ENCODE peak calls at places on chromosomes 13 and 19, in six cellular contexts. L is fibroblast of the conjunctiva; P is fibroblast of lung; Y is fibroblast of the aortic adventitia; V is NCI-H2107; X is stimulated activated CD8-positive, alpha-beta memory T cell treated with anti-CD3 and anti-CD28 coated beads, Interleukin-7, amount 100 ng/mL, for 1 hour. N is an unnamed sample.

GRCh38 chr19:39696418-39696817 is 7.9 kb upstream of the LGALS14 start:
- DNase-seq in L (no peak), P (no peak), Y (peak), V (no peak), X (no peak), N (no peak)

GRCh38 chr13:45132384-45133064 is 12.2 kb downstream of the GTF2F2 start:
- DNase-seq in L (no peak), P (no peak), Y (no peak), V (no peak), X (no peak), N (no peak)

GRCh38 chr13:51451467-51452390 is 1.1 kb downstream of the INTS6 start:
- DNase-seq in L (peak), P (peak), Y (peak), V (no peak), X (peak), N (peak)

GRCh38 chr19:38780443-38780842 is 7.1 kb upstream of the LGALS7 start:
- DNase-seq in L (no peak), P (no peak), Y (no peak), V (no peak), X (no peak), N (no peak)

GRCh38 chr19:54458648-54459281 is 4.8 kb downstream of the LENG9 start:
- DNase-seq in L (no peak), P (no peak), Y (no peak), V (no peak), X (no peak), N (no peak)

GRCh38 chr13:43785681-43786471 is 896 bp downstream of the ENOX1 start:
- DNase-seq in L (peak), P (peak), Y (peak), V (no peak), X (no peak), N (no peak)

GRCh38 chr13:74930402-74931165 is 551.4 kb downstream of the TBC1D4 start:
- DNase-seq in L (peak), P (peak), Y (peak), V (no peak), X (no peak), N (no peak)

GRCh38 chr13:105603283-105603682 is 932.2 kb downstream of the EFNB2 start:
- DNase-seq in L (no peak), P (peak), Y (no peak), V (no peak), X (no peak), N (no peak)

GRCh38 chr13:76043882-76044281 is 407.8 kb downstream of the LMO7 start:
- DNase-seq in L (no peak), P (no peak), Y (peak), V (no peak), X (no peak), N (no peak)

GRCh38 chr13:93243375-93244063 is 16.9 kb downstream of the GPC6 start:
- DNase-seq in L (no peak), P (no peak), Y (no peak), V (no peak), X (no peak), N (no peak)

GRCh38 chr13:98591721-98592352 is 14.9 kb upstream of the STK24 start:
- DNase-seq in L (no peak), P (no peak), Y (no peak), V (no peak), X (no peak), N (no peak)

N was measured in NCI-H2227 treated with DMSO at 0.1 percent for 48 hours.